ENCODE peak calls at places on chromosomes 1 and 21, in nine cellular contexts. N is fibroblast of mammary gland, I is tibial artery, O is body of pancreas, B is AG09319, X is heart left ventricle, P is esophagus squamous epithelium, M is GM12865, F is astrocyte. L is an unnamed sample.

GRCh38 chr1:234743866-234744581 is 134.0 kb upstream of the IRF2BP2 start:
- DNase-seq in B (no peak), O (no peak), X (no peak), N (no peak), M (no peak), F (peak), P (no peak), I (no peak), L (no peak)

GRCh38 chr1:109995536-109995935 is 11.0 kb downstream of the AHCYL1 start:
- DNase-seq in F (no peak), N (no peak), P (no peak), M (no peak), I (no peak), X (no peak), B (no peak), O (no peak), L (no peak)

GRCh38 chr1:61605607-61606321 is 119.2 kb downstream of the TM2D1 start:
- DNase-seq in X (no peak), O (no peak), B (no peak), M (no peak), I (no peak), N (peak), F (peak), P (no peak), L (no peak)

GRCh38 chr1:69976896-69977295 is 228.5 kb downstream of the LRRC40 start:
- DNase-seq in B (no peak), N (peak), X (peak), M (no peak), I (no peak), F (peak), O (no peak), P (no peak), L (no peak)

GRCh38 chr1:31505884-31506497 is 70.3 kb upstream of the TINAGL1 start:
- DNase-seq in O (no peak), N (peak), M (peak), F (peak), P (no peak), B (peak), X (no peak), I (no peak), L (no peak)

GRCh38 chr1:160860840-160861505 is 1.7 kb downstream of the CD244 start:
- DNase-seq in B (no peak), P (no peak), N (no peak), O (no peak), X (no peak), M (no peak), F (no peak), I (no peak), L (no peak)

GRCh38 chr1:76949503-76949902 is 82.2 kb downstream of the ST6GALNAC5 start:
- DNase-seq in B (no peak), I (no peak), F (peak), N (peak), X (no peak), M (no peak), P (no peak), O (no peak), L (no peak)

GRCh38 chr1:209435654-209436566 is 147.6 kb upstream of the CAMK1G start:
- DNase-seq in M (peak), O (peak), N (peak), F (peak), I (no peak), B (peak), P (no peak), X (peak), L (peak)

GRCh38 chr1:165073402-165074007 is 283.0 kb downstream of the LMX1A start:
- DNase-seq in B (no peak), O (peak), P (no peak), N (peak), F (peak), M (peak), I (no peak), X (no peak), L (no peak)

GRCh38 chr1:172647110-172647564 is 11.8 kb upstream of the FASLG start:
- DNase-seq in F (peak), O (no peak), P (no peak), I (no peak), X (no peak), N (no peak), B (no peak), M (peak), L (no peak)

GRCh38 chr1:177170756-177171535 is at the start of gene BRINP2:
- DNase-seq in M (peak), P (no peak), I (no peak), O (peak), F (peak), B (no peak), N (peak), X (peak), L (peak)

GRCh38 chr1:72516264-72516663 is 233.9 kb upstream of the NEGR1 start:
- DNase-seq in N (peak), I (no peak), M (no peak), P (no peak), X (no peak), F (no peak), B (no peak), O (no peak), L (no peak)

GRCh38 chr1:198359024-198359653 is 181.3 kb downstream of the ATP6V1G3 start:
- DNase-seq in X (no peak), P (no peak), F (no peak), M (peak), I (no peak), N (peak), O (no peak), B (no peak), L (no peak)

GRCh38 chr1:202656951-202657646 is 53.2 kb downstream of the SYT2 start:
- DNase-seq in I (no peak), N (peak), P (no peak), O (no peak), X (no peak), F (no peak), M (no peak), B (no peak), L (peak)

GRCh38 chr1:41827991-41828570 is 90.6 kb downstream of the HIVEP3 start:
- DNase-seq in B (no peak), N (peak), P (no peak), I (no peak), X (no peak), O (no peak), M (no peak), F (peak), L (no peak)

GRCh38 chr1:85313888-85314696 is 37.7 kb upstream of the BCL10 start:
- DNase-seq in X (peak), I (peak), O (no peak), P (no peak), N (peak), M (no peak), B (peak), F (peak), L (no peak)

GRCh38 chr1:37399830-37400790 is 74.3 kb upstream of the ZC3H12A start:
- DNase-seq in B (no peak), I (no peak), N (no peak), X (no peak), O (no peak), P (no peak), M (no peak), F (no peak), L (no peak)

GRCh38 chr1:193338194-193338593 is 151.8 kb upstream of the B3GALT2 start:
- DNase-seq in O (no peak), N (peak), F (peak), P (no peak), X (no peak), B (no peak), M (peak), I (no peak), L (no peak)

GRCh38 chr1:31679676-31680230 is 24.1 kb downstream of the COL16A1 start:
- DNase-seq in B (no peak), F (no peak), N (no peak), I (no peak), X (no peak), P (no peak), M (no peak), O (no peak), L (no peak)

GRCh38 chr21:34077888-34078287 is 4.5 kb downstream of the MRPS6 start:
- DNase-seq in B (no peak), O (no peak), N (no peak), M (no peak), F (no peak), I (no peak), X (no peak), P (no peak), L (no peak)

GRCh38 chr1:84998642-84999280 is 1.8 kb upstream of the MCOLN2 start:
- DNase-seq in X (no peak), I (no peak), N (no peak), O (no peak), M (peak), F (no peak), B (no peak), P (no peak), L (no peak)

GRCh38 chr1:228013322-228014234 is 6.8 kb downstream of the WNT3A start:
- DNase-seq in M (no peak), F (no peak), P (no peak), X (peak), B (no peak), I (peak), O (peak), N (no peak), L (no peak)

GRCh38 chr1:37808369-37809319 is 636 bp upstream of the YRDC start:
- DNase-seq in O (peak), P (no peak), N (peak), B (peak), F (peak), X (peak), M (no peak), I (peak), L (peak)

GRCh38 chr1:89957063-89957462 is 37.8 kb upstream of the ZNF326 start:
- DNase-seq in O (no peak), X (no peak), F (no peak), I (no peak), M (no peak), N (no peak), P (no peak), B (no peak), L (no peak)

GRCh38 chr1:20405893-20406604 is 80.0 kb downstream of the CAMK2N1 start:
- DNase-seq in B (peak), O (no peak), F (peak), P (no peak), X (no peak), I (no peak), M (no peak), N (peak), L (no peak)

GRCh38 chr1:43945898-43946243 is 879 bp upstream of the IPO13 start:
- DNase-seq in B (no peak), P (no peak), M (no peak), X (no peak), N (no peak), I (no peak), O (no peak), F (no peak), L (no peak)

GRCh38 chr1:118147542-118147941 is 37.5 kb downstream of the SPAG17 start:
- DNase-seq in M (no peak), O (no peak), B (peak), P (no peak), X (no peak), I (no peak), F (peak), N (peak), L (no peak)

GRCh38 chr1:202012544-202013478 is 2.4 kb downstream of the ELF3 start:
- DNase-seq in I (no peak), M (no peak), B (no peak), N (no peak), F (no peak), X (no peak), P (no peak), O (no peak), L (no peak)

GRCh38 chr1:111585461-111586100 is 34.0 kb upstream of the RAP1A start:
- DNase-seq in O (no peak), I (no peak), F (no peak), X (no peak), M (no peak), N (no peak), P (no peak), B (no peak), L (no peak)

GRCh38 chr1:63902844-63903589 is 129.2 kb downstream of the ROR1 start:
- DNase-seq in O (no peak), F (no peak), M (no peak), P (no peak), N (peak), B (no peak), X (no peak), I (peak), L (no peak)

GRCh38 chr21:14737278-14737677 is 191.2 kb upstream of the SAMSN1 start:
- DNase-seq in N (no peak), F (no peak), I (no peak), P (no peak), B (no peak), O (no peak), X (no peak), M (peak), L (no peak)

GRCh38 chr1:235843458-235843857 is 23.2 kb downstream of the LYST start:
- DNase-seq in X (no peak), I (no peak), N (peak), B (no peak), M (peak), P (no peak), O (no peak), F (no peak), L (no peak)

GRCh38 chr1:161176468-161177111 is 717 bp downstream of the B4GALT3 start:
- DNase-seq in P (no peak), N (no peak), X (no peak), F (no peak), O (no peak), B (no peak), I (no peak), M (no peak), L (no peak)

GRCh38 chr1:84985365-84985764 is 11.5 kb downstream of the MCOLN2 start:
- DNase-seq in F (no peak), M (peak), N (no peak), B (no peak), P (no peak), X (no peak), I (no peak), O (no peak), L (no peak)

GRCh38 chr1:110639724-110640386 is 33.7 kb upstream of the KCNA2 start:
- DNase-seq in P (no peak), M (no peak), F (no peak), O (no peak), B (no peak), I (no peak), X (no peak), N (peak), L (no peak)

GRCh38 chr1:248686815-248687214 is 15.8 kb downstream of the OR14I1 start:
- DNase-seq in F (no peak), N (no peak), I (no peak), M (peak), X (no peak), O (no peak), B (no peak), P (no peak), L (no peak)
- TF ChIP-seq CTCF in F (no peak), N (no peak), I (no peak), M (peak), X (no peak), O (peak), B (no peak), P (no peak), L (no peak)

DNA sequence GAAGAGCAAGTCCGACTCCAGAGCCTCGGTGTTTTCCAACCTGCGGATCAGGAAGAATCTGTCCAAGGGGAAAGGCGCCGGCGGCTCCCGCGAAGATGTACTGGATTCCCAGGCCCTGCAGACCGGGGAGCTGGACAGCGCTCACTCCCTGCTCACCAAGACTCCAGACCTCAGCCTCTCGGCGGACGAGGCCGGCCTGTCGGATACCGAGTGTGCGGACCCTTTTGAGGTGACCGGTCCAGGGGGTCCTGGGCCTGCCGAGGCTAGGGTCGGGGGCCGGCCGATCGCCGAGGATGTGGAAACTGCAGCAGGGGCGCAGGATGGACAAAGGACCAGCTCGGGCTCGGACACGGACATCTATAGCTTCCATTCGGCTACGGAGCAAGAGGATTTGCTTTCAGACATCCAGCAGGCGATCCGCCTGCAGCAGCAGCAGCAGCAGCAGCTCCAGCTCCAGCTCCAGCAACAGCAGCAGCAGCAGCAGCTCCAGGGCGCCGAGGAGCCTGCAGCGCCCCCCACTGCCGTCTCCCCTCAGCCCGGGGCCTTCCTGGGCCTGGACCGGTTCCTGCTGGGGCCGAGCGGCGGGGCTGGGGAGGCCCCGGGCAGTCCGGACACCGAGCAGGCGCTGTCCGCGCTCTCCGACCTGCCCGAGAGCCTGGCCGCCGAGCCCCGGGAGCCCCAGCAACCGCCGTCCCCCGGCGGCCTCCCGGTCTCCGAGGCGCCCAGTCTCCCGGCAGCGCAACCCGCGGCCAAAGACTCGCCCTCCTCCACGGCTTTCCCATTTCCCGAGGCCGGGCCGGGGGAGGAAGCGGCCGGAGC is 827 bp downstream of the FMN2 start:
- DNase-seq in F (peak), B (peak), N (peak), P (no peak), M (no peak), O (no peak), I (no peak), X (peak), L (peak)
- TF ChIP-seq CTCF in F (peak), B (peak), N (no peak), P (no peak), M (no peak), O (no peak), I (no peak), X (no peak), L (peak)

DNA sequence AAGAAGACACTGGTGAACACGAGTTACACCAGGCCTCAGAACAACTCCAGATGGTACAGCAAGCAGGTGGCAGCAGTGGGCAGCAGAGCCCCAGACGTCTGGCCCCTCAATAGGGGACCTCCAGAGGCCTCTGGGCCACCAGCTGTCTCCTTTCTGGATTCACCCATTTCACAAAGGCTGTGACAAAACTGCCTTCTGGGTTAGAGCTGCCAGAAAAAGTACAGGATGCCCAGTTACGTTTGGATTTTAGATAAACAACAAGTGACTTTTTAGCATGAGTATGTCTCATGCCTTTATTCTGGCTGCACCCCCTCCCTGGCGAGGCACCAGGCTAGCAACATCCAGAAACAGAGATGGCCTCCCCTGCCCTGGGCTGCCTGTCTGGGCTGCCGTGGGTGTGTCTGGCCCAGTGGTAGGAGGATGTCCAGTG is 30.1 kb downstream of the ITPKB start:
- DNase-seq in M (no peak), O (no peak), P (no peak), X (no peak), B (no peak), N (peak), I (no peak), F (no peak), L (no peak)
- TF ChIP-seq CTCF in M (no peak), O (no peak), P (no peak), X (no peak), B (no peak), N (no peak), I (no peak), F (no peak), L (no peak)

GRCh38 chr1:184497962-184498723 is 111.3 kb downstream of the C1orf21 start:
- DNase-seq in X (no peak), N (peak), B (no peak), F (no peak), P (no peak), I (no peak), O (no peak), M (no peak), L (no peak)
- TF ChIP-seq CTCF in X (no peak), N (no peak), B (no peak), F (no peak), P (no peak), I (no peak), O (no peak), M (no peak), L (no peak)

GRCh38 chr1:243609698-243610097 is 240.3 kb downstream of the AKT3 start:
- DNase-seq in I (no peak), B (no peak), O (no peak), M (no peak), P (no peak), N (no peak), X (no peak), F (no peak), L (no peak)
- TF ChIP-seq CTCF in I (no peak), B (no peak), O (no peak), M (no peak), P (no peak), N (no peak), X (no peak), F (no peak), L (no peak)

GRCh38 chr1:92329356-92330129 is 30.7 kb downstream of the RPAP2 start:
- DNase-seq in N (peak), F (peak), I (no peak), M (no peak), B (peak), O (no peak), P (no peak), X (no peak), L (no peak)
- TF ChIP-seq CTCF in N (no peak), F (no peak), I (no peak), M (no peak), B (no peak), O (no peak), P (no peak), X (no peak), L (no peak)

GRCh38 chr1:107963601-107964396 is 1.2 kb downstream of the VAV3 start:
- DNase-seq in M (peak), B (no peak), I (no peak), O (no peak), P (no peak), F (no peak), N (peak), X (peak), L (no peak)

GRCh38 chr1:107966550-107966949 is 1.6 kb upstream of the VAV3 start:
- DNase-seq in P (no peak), M (no peak), I (no peak), X (no peak), F (no peak), B (no peak), N (no peak), O (no peak), L (no peak)

GRCh38 chr1:107964397-107965111 is 426 bp downstream of the VAV3 start:
- DNase-seq in O (no peak), I (no peak), M (peak), P (no peak), B (no peak), N (no peak), F (peak), X (peak), L (peak)

GRCh38 chr1:107963009-107963408 is 2.0 kb downstream of the VAV3 start:
- DNase-seq in B (no peak), N (no peak), I (no peak), M (no peak), F (no peak), P (no peak), X (peak), O (no peak), L (no peak)

GRCh38 chr1:107965112-107965991 is at the start of gene VAV3:
- DNase-seq in M (peak), X (peak), P (no peak), O (peak), B (no peak), N (peak), F (peak), I (peak), L (peak)
- TF ChIP-seq CTCF in M (no peak), X (no peak), P (no peak), O (no peak), B (peak), N (peak), F (peak), I (no peak), L (peak)